ENCODE peak calls at places on chromosomes 13 and 19, in four cellular contexts. T is suprapubic skin, O is stomach, Q is SK-N-SH. N is an unnamed sample.
A peak's percentile ranks its signal among the peaks of the same experiment; 100 is the strongest.

GRCh38 chr19:48558018-48558684 is 6.2 kb downstream of the SULT2B1 start:
- DNase-seq in T (no peak), O (peak; percentile 80), Q (no peak), N (no peak)

GRCh38 chr19:19457691-19458090 is 52.2 kb downstream of the GATAD2A start:
- DNase-seq in T (no peak), O (no peak), Q (no peak), N (no peak)

GRCh38 chr13:25042141-25042540 is 53.8 kb upstream of the PABPC3 start:
- DNase-seq in T (no peak), O (no peak), Q (no peak), N (no peak)

GRCh38 chr19:45424191-45425058 is 708 bp upstream of the ERCC1 start:
- DNase-seq in T (no peak), O (peak; percentile 62), Q (peak; percentile 67), N (peak; percentile 84)

GRCh38 chr13:47184311-47184710 is 287.5 kb upstream of the HTR2A start:
- DNase-seq in T (no peak), O (no peak), Q (no peak), N (no peak)

GRCh38 chr13:20580257-20580656 is 13.3 kb downstream of the IFT88 start:
- DNase-seq in T (peak; percentile 23), O (no peak), Q (no peak), N (peak; percentile 44)

GRCh38 chr19:3575260-3575741 is 2.6 kb downstream of the HMG20B start:
- DNase-seq in T (no peak), O (peak; percentile 42), Q (peak; percentile 10), N (no peak)

GRCh38 chr19:33486936-33487793 is 34.4 kb downstream of the PEPD start:
- DNase-seq in T (peak; percentile 54), O (no peak), Q (peak; percentile 16), N (no peak)

GRCh38 chr19:39007096-39007495 is 25.3 kb downstream of the FBXO27 start:
- DNase-seq in T (no peak), O (no peak), Q (no peak), N (no peak)

GRCh38 chr13:57857945-57858344 is 226.4 kb downstream of the PCDH17 start:
- DNase-seq in T (no peak), O (no peak), Q (no peak), N (no peak)

GRCh38 chr13:44388427-44388826 is 14.8 kb downstream of the SERP2 start:
- DNase-seq in T (no peak), O (no peak), Q (peak; percentile 47), N (no peak)

GRCh38 chr13:82817133-82817532 is 1065.1 kb downstream of the SLITRK1 start:
- DNase-seq in T (no peak), O (no peak), Q (no peak), N (no peak)
- TF ChIP-seq EP300 in T (no peak), O (no peak), Q (no peak), N (no peak)

GRCh38 chr19:21358768-21359451 is at the start of gene ZNF738:
- DNase-seq in T (peak; percentile 95), O (peak; percentile 89), Q (peak; percentile 82), N (peak; percentile 86)
- TF ChIP-seq EP300 in T (no peak), O (no peak), Q (no peak), N (no peak)

GRCh38 chr19:41957838-41958366 is 1.2 kb downstream of the RABAC1 start:
- DNase-seq in T (no peak), O (peak; percentile 81), Q (peak; percentile 90), N (no peak)

GRCh38 chr19:41960973-41961372 is 1.9 kb upstream of the RABAC1 start:
- DNase-seq in T (no peak), O (no peak), Q (no peak), N (no peak)

GRCh38 chr19:41957161-41957837 is 1.8 kb downstream of the RABAC1 start:
- DNase-seq in T (no peak), O (peak; percentile 36), Q (no peak), N (no peak)

GRCh38 chr19:41958367-41959055 is 610 bp downstream of the RABAC1 start:
- DNase-seq in T (peak; percentile 92), O (peak; percentile 93), Q (peak; percentile 91), N (peak; percentile 96)

GRCh38 chr19:41959056-41960053 is at the start of gene RABAC1:
- DNase-seq in T (peak; percentile 93), O (peak; percentile 89), Q (peak; percentile 95), N (peak; percentile 95)
- TF ChIP-seq EP300 in T (no peak), O (no peak), Q (no peak), N (no peak)

DNA sequence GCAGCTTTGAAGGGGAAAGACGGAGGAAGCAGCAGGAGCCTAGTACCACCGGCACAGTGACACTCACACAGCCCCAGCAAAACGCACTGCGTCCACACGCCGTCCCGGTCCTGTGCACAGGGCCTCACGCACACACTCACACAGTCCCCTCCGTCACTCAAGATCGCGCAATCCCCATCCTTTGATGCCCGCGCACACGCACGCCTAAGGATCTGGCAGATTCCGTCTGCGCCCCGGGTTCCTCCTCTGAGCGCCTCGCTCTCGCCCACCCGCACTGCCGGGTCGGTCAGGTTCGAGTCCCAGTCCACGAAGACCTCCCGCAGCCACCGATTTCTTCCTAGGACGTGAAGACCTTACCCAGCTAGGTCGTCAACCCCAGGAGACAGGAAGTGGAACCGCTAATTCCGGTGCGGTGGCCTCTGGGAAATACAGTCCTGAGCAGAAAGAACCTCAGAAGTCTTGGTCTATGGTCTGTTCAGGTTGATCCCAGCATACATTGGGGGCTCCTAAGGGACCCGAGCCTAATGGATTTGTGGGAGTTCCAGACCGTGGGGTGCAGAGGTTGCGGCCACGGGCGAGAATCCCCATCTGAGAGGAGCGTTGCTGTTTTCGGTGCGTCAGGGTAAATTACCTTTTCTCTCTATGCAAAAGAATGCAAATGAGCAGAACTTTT is at the start of gene ZNF780B:
- DNase-seq in T (peak; percentile 80), O (peak; percentile 67), Q (peak; percentile 81), N (peak; percentile 78)
- TF ChIP-seq EP300 in T (no peak), O (no peak), Q (no peak), N (no peak)

DNA sequence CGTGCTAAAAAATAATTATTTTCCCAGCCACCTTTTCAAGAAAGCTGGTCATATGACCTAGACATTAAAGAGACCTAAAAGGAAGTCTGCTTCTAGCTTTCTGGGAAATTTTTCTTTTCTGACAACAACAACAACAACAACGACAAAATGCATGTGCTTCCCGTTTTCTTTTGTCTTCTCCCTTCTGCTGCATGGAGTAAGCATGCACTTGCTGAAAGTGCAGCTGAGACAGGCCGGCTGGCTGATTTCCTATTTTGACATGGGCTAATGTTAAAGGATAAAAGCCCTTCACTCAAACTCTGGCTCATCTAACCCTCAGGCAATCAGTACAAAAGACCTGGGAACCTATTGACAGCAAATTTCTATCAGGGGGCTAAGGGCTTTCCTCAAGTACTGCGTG is 811.2 kb downstream of the UQCRFS1 start:
- DNase-seq in T (no peak), O (no peak), Q (no peak), N (no peak)
- TF ChIP-seq EP300 in T (no peak), O (no peak), Q (no peak), N (no peak)

GRCh38 chr13:28392896-28393295 is 102.0 kb downstream of the FLT1 start:
- DNase-seq in T (no peak), O (no peak), Q (no peak), N (no peak)

GRCh38 chr13:28396053-28396452 is 98.9 kb downstream of the FLT1 start:
- DNase-seq in T (no peak), O (no peak), Q (no peak), N (no peak)

GRCh38 chr13:28387740-28388501 is 107.0 kb downstream of the FLT1 start:
- DNase-seq in T (no peak), O (no peak), Q (no peak), N (no peak)

GRCh38 chr13:28394422-28394821 is 100.5 kb downstream of the FLT1 start:
- DNase-seq in T (no peak), O (no peak), Q (no peak), N (peak; percentile 22)

DNA sequence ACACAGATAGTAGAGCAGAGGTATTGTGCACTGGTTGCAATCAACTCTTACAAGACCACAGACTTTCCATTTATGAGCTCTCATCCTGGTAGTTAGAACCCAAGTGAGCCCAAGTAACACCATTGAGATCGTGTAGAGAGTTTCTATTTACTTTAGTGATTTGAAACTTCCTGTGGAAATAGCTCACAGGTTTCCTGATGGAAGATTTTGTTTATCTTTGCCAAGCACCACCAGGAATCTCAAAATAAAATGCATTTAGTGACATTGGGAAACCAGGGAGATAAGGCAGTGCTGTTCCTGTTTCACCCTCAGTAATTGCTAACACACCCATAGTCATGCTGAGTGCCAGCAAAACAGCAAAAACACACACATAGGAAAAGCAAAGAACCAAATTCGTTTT is 102.5 kb downstream of the FLT1 start:
- DNase-seq in T (no peak), O (no peak), Q (peak; percentile 14), N (no peak)
- TF ChIP-seq EP300 in T (no peak), O (no peak), Q (no peak), N (no peak)

DNA sequence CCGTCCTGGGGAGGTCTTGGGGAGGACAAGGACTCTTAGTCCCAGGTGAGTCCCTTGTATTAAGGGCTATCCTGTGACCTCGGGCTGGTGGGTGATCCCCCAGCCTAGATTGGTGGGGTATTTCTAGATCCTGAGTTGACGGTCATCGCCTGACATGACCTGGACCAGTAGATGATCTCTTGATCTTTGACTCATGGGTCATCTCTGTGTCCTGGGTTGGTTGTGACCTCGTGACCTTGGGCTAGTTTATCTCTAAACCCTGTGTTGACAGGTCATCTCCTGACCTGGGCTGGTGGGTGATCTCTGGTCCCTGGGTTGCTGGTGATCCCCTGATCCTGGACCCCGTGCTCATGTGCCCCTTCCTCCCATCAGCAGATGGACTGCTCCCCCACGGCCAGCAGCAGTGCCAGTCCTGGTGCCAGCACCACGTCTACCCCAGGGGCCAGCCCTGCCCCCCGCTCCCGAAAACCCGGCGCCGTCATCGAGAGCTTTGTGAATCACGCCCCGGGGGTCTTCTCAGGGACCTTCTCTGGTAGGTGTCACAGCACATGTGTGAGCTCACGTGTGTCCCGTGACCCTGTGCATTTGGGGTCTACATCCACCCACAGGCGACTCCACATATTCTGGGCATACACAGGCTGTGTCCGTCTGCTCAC is 6.3 kb downstream of the MIDN start:
- DNase-seq in T (no peak), O (no peak), Q (no peak), N (no peak)
- TF ChIP-seq EP300 in T (no peak), O (no peak), Q (no peak), N (no peak)

DNA sequence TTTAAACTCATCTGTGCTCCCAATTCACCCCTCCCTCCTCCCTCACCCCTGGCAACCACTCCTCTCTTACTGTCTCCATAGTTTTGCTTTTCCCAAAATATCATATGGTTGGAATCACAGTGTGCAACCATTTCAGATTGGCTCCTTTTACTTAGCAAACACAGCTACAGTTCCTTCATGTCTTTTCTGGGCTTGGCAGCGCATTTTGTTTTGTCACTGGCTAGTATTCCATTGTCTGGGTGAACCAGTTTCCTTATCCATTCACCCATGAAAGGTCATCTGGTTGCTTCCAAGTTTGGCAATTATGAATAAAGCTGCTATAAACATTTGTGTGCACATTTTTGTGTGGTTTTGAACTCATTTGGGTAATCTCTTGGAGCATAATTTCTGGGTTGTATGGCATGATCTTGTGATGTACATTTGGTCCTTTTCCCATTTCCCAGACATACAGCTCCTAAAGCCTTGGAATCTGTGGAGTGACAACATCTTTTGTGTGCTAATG is 23.9 kb upstream of the GAS6 start:
- DNase-seq in T (no peak), O (peak; percentile 58), Q (no peak), N (no peak)
- TF ChIP-seq EP300 in T (no peak), O (no peak), Q (no peak), N (no peak)

N was measured in upper lobe of left lung.